ENCODE peak calls at places on chromosomes 5 and 9, in five cellular contexts. E is PC-3, A is heart left ventricle, D is mammary epithelial cell, Y is GM20000. C is an unnamed sample.

GRCh38 chr5:134005415-134006118 is 792 bp upstream of the VDAC1 start:
- DNase-seq in A (peak; percentile 47), D (no peak), E (peak; percentile 16), Y (peak; percentile 65), C (no peak)

GRCh38 chr9:89179920-89180667 is 1.5 kb upstream of the SHC3 start:
- DNase-seq in A (peak; percentile 84), E (peak; percentile 93), D (peak; percentile 93), Y (no peak), C (peak; percentile 96)

GRCh38 chr9:125066839-125067619 is 76.3 kb downstream of the SCAI start:
- DNase-seq in A (no peak), D (no peak), E (no peak), Y (no peak), C (no peak)

GRCh38 chr5:112854651-112855050 is 6.4 kb upstream of the SRP19 start:
- DNase-seq in A (no peak), D (no peak), E (no peak), Y (no peak), C (no peak)

GRCh38 chr5:92634883-92635282 is 946.1 kb downstream of the NR2F1-AS1 start:
- DNase-seq in D (no peak), E (no peak), A (no peak), Y (no peak), C (no peak)

GRCh38 chr5:57841671-57842375 is 359.2 kb upstream of the ACTBL2 start:
- DNase-seq in D (peak; percentile 99), A (peak; percentile 25), E (peak; percentile 87), Y (no peak), C (peak; percentile 82)

GRCh38 chr9:120348951-120349429 is 231.0 kb downstream of the CDK5RAP2 start:
- DNase-seq in A (peak; percentile 20), Y (peak; percentile 55), E (peak; percentile 54), D (peak; percentile 11), C (peak; percentile 64)

GRCh38 chr5:88743231-88743879 is 139.6 kb downstream of the MEF2C start:
- DNase-seq in D (no peak), A (no peak), Y (no peak), E (peak; percentile 66), C (no peak)

GRCh38 chr5:135113323-135113722 is 79.3 kb upstream of the PITX1 start:
- DNase-seq in D (no peak), Y (no peak), A (no peak), E (no peak), C (no peak)

GRCh38 chr9:134317431-134318414 is 8.5 kb upstream of the RXRA start:
- DNase-seq in E (no peak), A (no peak), Y (no peak), D (no peak), C (no peak)

GRCh38 chr5:129063483-129064136 is 30.9 kb upstream of the ISOC1 start:
- DNase-seq in Y (no peak), D (no peak), E (no peak), A (peak; percentile 11), C (peak; percentile 75)

GRCh38 chr5:1246711-1247431 is 21.7 kb downstream of the SLC6A18 start:
- DNase-seq in D (peak; percentile 24), E (peak; percentile 59), A (no peak), Y (peak; percentile 71), C (peak; percentile 8)

GRCh38 chr5:7321724-7322123 is 74.2 kb upstream of the ADCY2 start:
- DNase-seq in Y (no peak), D (no peak), A (no peak), E (no peak), C (no peak)

GRCh38 chr9:97293207-97293721 is 14.2 kb upstream of the CCDC180 start:
- DNase-seq in Y (no peak), D (no peak), E (peak; percentile 49), A (peak; percentile 79), C (peak; percentile 70)

GRCh38 chr9:127837346-127837745 is 17.1 kb downstream of the ENG start:
- DNase-seq in Y (no peak), A (no peak), E (no peak), D (no peak), C (no peak)

GRCh38 chr9:130448035-130448624 is 3.4 kb downstream of the ASS1 start:
- DNase-seq in Y (no peak), D (no peak), A (no peak), E (no peak), C (peak; percentile 43)

GRCh38 chr9:95457769-95458168 is 59.0 kb downstream of the PTCH1 start:
- DNase-seq in D (no peak), Y (no peak), E (no peak), A (no peak), C (no peak)

GRCh38 chr9:70510157-70510770 is 95.8 kb upstream of the KLF9 start:
- DNase-seq in E (no peak), A (peak; percentile 35), D (no peak), Y (no peak), C (peak; percentile 39)

GRCh38 chr5:132681476-132681831 is 7.7 kb downstream of the IL4 start:
- DNase-seq in E (no peak), Y (no peak), A (no peak), D (no peak), C (no peak)

GRCh38 chr5:137296213-137296702 is 202.9 kb downstream of the SPOCK1 start:
- DNase-seq in Y (no peak), E (peak; percentile 81), D (no peak), A (no peak), C (no peak)

DNA sequence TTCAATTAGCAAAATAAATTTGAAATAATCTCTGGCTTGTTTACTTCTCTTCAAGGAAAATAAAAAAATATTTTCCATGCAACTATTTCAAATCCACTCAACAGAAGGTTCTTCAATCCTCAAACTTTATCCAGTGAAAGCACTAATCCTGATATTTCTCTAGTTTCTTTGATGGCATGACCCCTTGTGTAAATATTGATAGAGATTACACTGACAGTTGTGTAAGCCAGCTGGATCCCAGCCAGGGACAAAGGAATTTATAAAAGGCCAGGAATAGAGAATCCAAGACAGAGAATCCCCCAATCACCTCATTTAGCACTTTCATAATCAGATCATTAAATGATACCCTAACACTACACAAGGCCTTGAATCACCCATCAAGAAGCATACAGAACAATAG is 135.2 kb downstream of the GNA14 start:
- DNase-seq in E (peak; percentile 52), A (no peak), D (no peak), Y (no peak), C (peak; percentile 27)
- TF ChIP-seq CTCF in E (no peak), A (no peak), D (no peak), Y (no peak), C (no peak)

GRCh38 chr5:120532835-120533234 is 68.7 kb downstream of the PRR16 start:
- DNase-seq in A (no peak), Y (no peak), D (no peak), E (no peak), C (no peak)
- TF ChIP-seq CTCF in A (no peak), Y (no peak), D (no peak), E (no peak), C (no peak)

DNA sequence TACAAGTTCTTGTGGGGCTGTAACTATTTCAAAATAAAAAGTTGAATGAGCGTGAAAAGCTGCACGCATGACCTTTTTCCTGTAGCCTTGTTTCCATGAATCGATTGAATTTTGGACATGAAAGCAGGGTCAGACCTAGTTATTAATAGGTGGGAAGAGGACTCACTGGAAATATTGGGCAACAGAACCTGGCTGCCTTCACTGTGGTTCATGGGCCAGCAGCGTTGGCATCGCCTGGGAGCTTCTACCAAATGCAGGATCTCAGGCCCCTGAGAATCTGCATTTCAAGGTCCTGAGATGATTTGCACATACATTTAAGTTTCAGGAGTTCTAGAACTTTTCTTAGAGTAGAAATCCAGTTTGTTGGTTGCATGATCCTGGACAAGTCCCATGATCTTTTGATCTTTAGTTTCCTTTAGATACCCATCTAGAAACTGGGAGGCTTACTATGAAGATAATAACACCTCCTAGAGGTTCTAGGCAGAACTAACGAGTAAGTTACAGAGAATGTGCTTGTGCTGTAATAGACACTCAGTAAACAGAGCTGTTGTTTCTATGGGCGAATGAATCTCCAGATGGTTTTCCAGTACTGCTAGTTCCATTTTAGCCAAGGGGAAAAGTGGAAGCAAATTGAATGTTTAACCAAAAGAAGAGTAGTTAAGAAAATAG is 12.4 kb downstream of the ANKRD33B start:
- DNase-seq in E (no peak), A (no peak), D (no peak), Y (no peak), C (no peak)
- TF ChIP-seq CTCF in E (peak; percentile 32), A (peak; percentile 5), D (peak; percentile 3), Y (peak; percentile 25), C (peak; percentile 10)

DNA sequence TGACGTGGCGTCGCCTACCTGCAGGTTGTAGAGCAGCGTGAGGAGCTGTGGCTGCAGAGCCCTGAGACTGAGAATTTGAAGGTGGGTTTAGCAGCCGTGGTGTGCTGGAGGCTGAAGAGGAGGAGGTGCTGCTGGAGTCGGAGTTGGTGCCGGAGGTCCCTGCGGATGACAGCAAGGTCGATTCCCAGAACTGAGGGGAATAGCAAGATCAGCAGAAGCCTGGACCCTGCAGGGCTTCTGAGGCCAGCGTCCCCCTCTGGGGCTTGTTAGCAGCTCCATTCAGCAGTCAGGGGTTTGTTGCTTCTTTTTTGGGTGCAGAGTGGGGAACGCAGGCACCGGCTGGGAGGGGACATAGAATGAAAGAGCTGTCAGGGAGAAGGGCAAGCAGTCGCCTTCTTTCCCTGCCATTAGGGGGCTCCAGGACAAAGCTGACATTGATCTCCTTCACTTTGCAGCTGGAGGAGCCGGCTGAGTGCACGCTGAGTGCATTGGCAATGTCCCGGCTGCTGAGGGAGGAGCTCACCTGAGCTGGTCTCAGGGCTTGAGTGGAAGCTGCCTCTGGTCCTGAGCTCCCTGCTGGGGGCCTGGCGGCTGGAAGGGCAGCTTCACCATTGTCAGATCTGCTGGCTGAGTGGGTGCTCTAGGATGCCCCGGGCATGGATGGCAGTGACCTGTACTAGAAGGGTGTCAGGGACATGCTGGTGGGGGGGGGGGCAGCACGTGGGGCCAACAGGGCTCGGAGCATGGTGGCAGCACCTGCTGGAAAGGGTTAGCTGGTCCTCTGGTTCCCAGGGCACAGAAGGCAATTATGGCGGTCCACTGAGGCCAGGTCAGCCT is 20.8 kb downstream of the OBP2B start:
- DNase-seq in D (peak; percentile 32), Y (peak; percentile 33), A (no peak), E (peak; percentile 48), C (peak; percentile 13)
- TF ChIP-seq CTCF in D (peak; percentile 10), Y (no peak), A (peak; percentile 11), E (peak; percentile 48), C (no peak)

DNA sequence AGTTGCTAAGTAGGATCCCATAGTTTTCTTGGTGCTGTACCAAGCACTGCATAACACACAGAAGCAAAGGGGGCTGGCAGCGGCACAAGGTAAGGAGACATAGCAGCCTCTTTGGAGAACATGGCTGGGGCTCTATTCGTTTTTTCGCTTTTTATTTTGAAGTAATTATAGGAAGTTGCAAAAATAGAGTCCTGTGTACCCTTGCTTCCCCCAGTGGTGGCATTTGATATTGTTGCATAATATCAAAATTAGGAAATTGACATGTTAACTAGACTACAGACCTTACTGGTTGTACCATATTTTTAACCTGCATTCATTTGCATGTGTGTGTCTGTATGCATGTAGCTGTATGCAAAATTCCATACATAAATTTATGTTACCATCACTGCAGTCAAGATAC is 6.6 kb upstream of the UBQLN1 start:
- DNase-seq in A (no peak), Y (no peak), E (peak; percentile 6), D (no peak), C (no peak)
- TF ChIP-seq CTCF in A (peak; percentile 21), Y (no peak), E (peak; percentile 44), D (no peak), C (peak; percentile 13)

GRCh38 chr5:59600998-59601397 is 292.5 kb downstream of the PDE4D start:
- DNase-seq in Y (no peak), E (no peak), A (no peak), D (no peak), C (no peak)
- TF ChIP-seq CTCF in Y (no peak), E (no peak), A (no peak), D (no peak), C (no peak)

C was measured in MCF 10A.